ENCODE peak calls at places on chromosomes 11 and 22, in six cellular contexts. One of them, this sample, is unnamed.

GRCh38 chr11:12451179-12451814 is 73.9 kb downstream of the PARVA start:
- DNase-seq in fibroblast of pulmonary artery: no peak
- DNase-seq in upper lobe of right lung: no peak
- DNase-seq in fibroblast of mammary gland: no peak
- DNase-seq in HFF-Myc: no peak
- DNase-seq in fibroblast of lung: no peak
- DNase-seq in this sample: no peak

GRCh38 chr11:7418061-7418460 is 67.2 kb upstream of the OLFML1 start:
- DNase-seq in fibroblast of pulmonary artery: no peak
- DNase-seq in upper lobe of right lung: no peak
- DNase-seq in fibroblast of mammary gland: no peak
- DNase-seq in HFF-Myc: no peak
- DNase-seq in fibroblast of lung: no peak
- DNase-seq in this sample: no peak

GRCh38 chr11:12158926-12159325 is 48.5 kb downstream of the MICAL2 start:
- DNase-seq in fibroblast of pulmonary artery: peak; percentile 58
- DNase-seq in upper lobe of right lung: no peak
- DNase-seq in fibroblast of mammary gland: no peak
- DNase-seq in HFF-Myc: no peak
- DNase-seq in fibroblast of lung: peak; percentile 60
- DNase-seq in this sample: no peak

GRCh38 chr11:79396001-79396400 is 44.8 kb downstream of the TENM4 start:
- DNase-seq in fibroblast of pulmonary artery: no peak
- DNase-seq in upper lobe of right lung: no peak
- DNase-seq in fibroblast of mammary gland: no peak
- DNase-seq in HFF-Myc: no peak
- DNase-seq in fibroblast of lung: no peak
- DNase-seq in this sample: no peak

GRCh38 chr22:32217465-32217864 is 12.6 kb upstream of the RFPL2 start:
- DNase-seq in fibroblast of pulmonary artery: no peak
- DNase-seq in upper lobe of right lung: no peak
- DNase-seq in fibroblast of mammary gland: no peak
- DNase-seq in HFF-Myc: no peak
- DNase-seq in fibroblast of lung: no peak
- DNase-seq in this sample: no peak

GRCh38 chr22:46352691-46353386 is 17.3 kb downstream of the TRMU start:
- DNase-seq in fibroblast of pulmonary artery: peak; percentile 11
- DNase-seq in upper lobe of right lung: peak; percentile 81
- DNase-seq in fibroblast of mammary gland: peak; percentile 40
- DNase-seq in HFF-Myc: peak; percentile 9
- DNase-seq in fibroblast of lung: no peak
- DNase-seq in this sample: no peak

GRCh38 chr11:132307309-132308020 is 937.0 kb downstream of the NTM start:
- DNase-seq in fibroblast of pulmonary artery: no peak
- DNase-seq in upper lobe of right lung: no peak
- DNase-seq in fibroblast of mammary gland: no peak
- DNase-seq in HFF-Myc: no peak
- DNase-seq in fibroblast of lung: no peak
- DNase-seq in this sample: no peak

GRCh38 chr22:32862936-32863661 is 61.6 kb downstream of the TIMP3 start:
- DNase-seq in fibroblast of pulmonary artery: no peak
- DNase-seq in upper lobe of right lung: no peak
- DNase-seq in fibroblast of mammary gland: no peak
- DNase-seq in HFF-Myc: no peak
- DNase-seq in fibroblast of lung: peak; percentile 47
- DNase-seq in this sample: no peak

GRCh38 chr11:23540101-23540561 is 679.9 kb upstream of the CCDC179 start:
- DNase-seq in fibroblast of pulmonary artery: peak; percentile 51
- DNase-seq in upper lobe of right lung: no peak
- DNase-seq in fibroblast of mammary gland: peak; percentile 42
- DNase-seq in HFF-Myc: peak; percentile 29
- DNase-seq in fibroblast of lung: peak; percentile 53
- DNase-seq in this sample: peak; percentile 49

GRCh38 chr11:108589136-108589535 is 4.4 kb downstream of the EXPH5 start:
- DNase-seq in fibroblast of pulmonary artery: no peak
- DNase-seq in upper lobe of right lung: no peak
- DNase-seq in fibroblast of mammary gland: no peak
- DNase-seq in HFF-Myc: no peak
- DNase-seq in fibroblast of lung: no peak
- DNase-seq in this sample: no peak

GRCh38 chr11:96015911-96016565 is 92.1 kb upstream of the MTMR2 start:
- DNase-seq in fibroblast of pulmonary artery: no peak
- DNase-seq in upper lobe of right lung: no peak
- DNase-seq in fibroblast of mammary gland: no peak
- DNase-seq in HFF-Myc: no peak
- DNase-seq in fibroblast of lung: no peak
- DNase-seq in this sample: no peak

GRCh38 chr22:43848366-43849171 is 13.7 kb downstream of the SULT4A1 start:
- DNase-seq in fibroblast of pulmonary artery: peak; percentile 36
- DNase-seq in upper lobe of right lung: peak; percentile 52
- DNase-seq in fibroblast of mammary gland: peak; percentile 22
- DNase-seq in HFF-Myc: no peak
- DNase-seq in fibroblast of lung: peak; percentile 71
- DNase-seq in this sample: no peak

GRCh38 chr11:26319906-26320305 is 12.0 kb upstream of the ANO3 start:
- DNase-seq in fibroblast of pulmonary artery: peak; percentile 17
- DNase-seq in upper lobe of right lung: no peak
- DNase-seq in fibroblast of mammary gland: peak; percentile 29
- DNase-seq in HFF-Myc: no peak
- DNase-seq in fibroblast of lung: peak; percentile 48
- DNase-seq in this sample: no peak

GRCh38 chr11:119481667-119482400 is 58.9 kb upstream of the THY1 start:
- DNase-seq in fibroblast of pulmonary artery: no peak
- DNase-seq in upper lobe of right lung: no peak
- DNase-seq in fibroblast of mammary gland: no peak
- DNase-seq in HFF-Myc: no peak
- DNase-seq in fibroblast of lung: no peak
- DNase-seq in this sample: no peak

GRCh38 chr11:12642040-12642439 is 32.2 kb upstream of the TEAD1 start:
- DNase-seq in fibroblast of pulmonary artery: peak; percentile 50
- DNase-seq in upper lobe of right lung: no peak
- DNase-seq in fibroblast of mammary gland: peak; percentile 57
- DNase-seq in HFF-Myc: no peak
- DNase-seq in fibroblast of lung: peak; percentile 28
- DNase-seq in this sample: no peak

GRCh38 chr11:117058761-117059233 is 39.4 kb downstream of the SIK3 start:
- DNase-seq in fibroblast of pulmonary artery: peak; percentile 82
- DNase-seq in upper lobe of right lung: no peak
- DNase-seq in fibroblast of mammary gland: peak; percentile 86
- DNase-seq in HFF-Myc: peak; percentile 91
- DNase-seq in fibroblast of lung: peak; percentile 82
- DNase-seq in this sample: no peak

GRCh38 chr22:38802671-38803121 is 8.8 kb upstream of the DNAL4 start:
- DNase-seq in fibroblast of pulmonary artery: peak; percentile 95
- DNase-seq in upper lobe of right lung: no peak
- DNase-seq in fibroblast of mammary gland: peak; percentile 94
- DNase-seq in HFF-Myc: peak; percentile 75
- DNase-seq in fibroblast of lung: peak; percentile 96
- DNase-seq in this sample: no peak

GRCh38 chr22:48089601-48090331 is 1327.3 kb downstream of the TBC1D22A start:
- DNase-seq in fibroblast of pulmonary artery: peak; percentile 0
- DNase-seq in upper lobe of right lung: peak; percentile 70
- DNase-seq in fibroblast of mammary gland: peak; percentile 1
- DNase-seq in HFF-Myc: no peak
- DNase-seq in fibroblast of lung: peak; percentile 17
- DNase-seq in this sample: no peak

GRCh38 chr11:64314146-64314804 is 3.1 kb downstream of the TRMT112 start:
- DNase-seq in fibroblast of pulmonary artery: no peak
- DNase-seq in upper lobe of right lung: no peak
- DNase-seq in fibroblast of mammary gland: no peak
- DNase-seq in HFF-Myc: no peak
- DNase-seq in fibroblast of lung: no peak
- DNase-seq in this sample: no peak
- TF ChIP-seq CTCF in fibroblast of pulmonary artery: no peak
- TF ChIP-seq CTCF in upper lobe of right lung: no peak
- TF ChIP-seq CTCF in fibroblast of mammary gland: peak; percentile 28
- TF ChIP-seq CTCF in HFF-Myc: peak; percentile 30
- TF ChIP-seq CTCF in fibroblast of lung: peak; percentile 35
- TF ChIP-seq CTCF in this sample: no peak

DNA sequence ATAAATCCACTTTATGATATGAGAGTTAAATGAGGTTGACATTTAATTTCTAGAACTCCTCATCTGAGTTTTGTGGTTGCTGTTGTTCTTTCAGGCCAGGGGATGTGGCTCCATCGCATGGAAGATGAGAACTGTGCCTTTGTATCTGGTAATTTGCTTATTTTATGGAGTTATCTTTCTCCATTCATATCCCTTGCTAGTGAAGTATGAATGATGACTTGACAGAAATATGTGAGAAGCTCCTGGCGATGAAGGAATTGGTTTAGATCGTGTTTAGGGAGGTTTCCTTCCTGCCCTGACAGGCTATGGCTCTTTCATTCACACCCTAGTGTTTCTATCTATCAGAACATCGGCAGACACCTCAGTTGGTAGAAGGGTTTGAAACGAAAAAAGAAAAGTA is 393.7 kb downstream of the ETS1 start:
- DNase-seq in fibroblast of pulmonary artery: no peak
- DNase-seq in upper lobe of right lung: no peak
- DNase-seq in fibroblast of mammary gland: no peak
- DNase-seq in HFF-Myc: no peak
- DNase-seq in fibroblast of lung: no peak
- DNase-seq in this sample: no peak
- TF ChIP-seq CTCF in fibroblast of pulmonary artery: no peak
- TF ChIP-seq CTCF in upper lobe of right lung: no peak
- TF ChIP-seq CTCF in fibroblast of mammary gland: no peak
- TF ChIP-seq CTCF in HFF-Myc: no peak
- TF ChIP-seq CTCF in fibroblast of lung: no peak
- TF ChIP-seq CTCF in this sample: no peak

DNA sequence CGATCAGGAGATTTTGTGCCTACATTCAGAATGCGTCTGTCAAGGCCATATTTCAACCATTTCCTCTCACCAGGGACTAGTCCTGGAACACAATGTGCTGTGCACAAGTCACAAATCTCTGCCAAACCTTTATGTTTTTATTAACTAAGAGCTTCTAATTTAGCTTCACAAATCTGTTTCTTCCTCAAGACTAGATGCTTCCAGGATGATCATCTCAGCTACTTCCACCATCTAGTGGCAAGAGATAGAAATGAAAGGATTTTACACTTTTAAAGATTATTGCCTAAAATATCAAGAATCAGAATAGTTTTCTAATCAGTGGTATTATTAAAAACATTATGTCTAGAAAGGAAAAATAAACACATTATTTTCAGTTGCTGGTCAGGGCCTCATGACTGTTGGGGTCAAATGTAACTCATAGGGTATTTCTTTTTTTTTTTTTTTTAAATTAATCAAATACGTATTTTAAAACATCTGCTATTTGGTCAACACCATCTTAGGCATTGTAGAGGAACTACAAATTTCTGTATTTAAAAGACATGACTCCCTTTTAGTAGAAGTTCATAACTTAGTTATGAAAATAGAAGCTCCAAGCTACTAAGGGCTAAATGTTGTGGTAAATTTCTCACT is 1102.6 kb downstream of the DLG2 start:
- DNase-seq in fibroblast of pulmonary artery: peak; percentile 61
- DNase-seq in upper lobe of right lung: no peak
- DNase-seq in fibroblast of mammary gland: peak; percentile 65
- DNase-seq in HFF-Myc: no peak
- DNase-seq in fibroblast of lung: peak; percentile 44
- DNase-seq in this sample: peak; percentile 29
- TF ChIP-seq CTCF in fibroblast of pulmonary artery: peak; percentile 67
- TF ChIP-seq CTCF in upper lobe of right lung: peak; percentile 36
- TF ChIP-seq CTCF in fibroblast of mammary gland: peak; percentile 79
- TF ChIP-seq CTCF in HFF-Myc: peak; percentile 13
- TF ChIP-seq CTCF in fibroblast of lung: peak; percentile 43
- TF ChIP-seq CTCF in this sample: no peak

GRCh38 chr22:27800250-27801131 is 1.1 kb downstream of the MN1 start:
- DNase-seq in fibroblast of pulmonary artery: peak; percentile 33
- DNase-seq in upper lobe of right lung: no peak
- DNase-seq in fibroblast of mammary gland: no peak
- DNase-seq in HFF-Myc: no peak
- DNase-seq in fibroblast of lung: no peak
- DNase-seq in this sample: no peak

GRCh38 chr22:27797793-27798525 is 3.6 kb downstream of the MN1 start:
- DNase-seq in fibroblast of pulmonary artery: no peak
- DNase-seq in upper lobe of right lung: no peak
- DNase-seq in fibroblast of mammary gland: no peak
- DNase-seq in HFF-Myc: no peak
- DNase-seq in fibroblast of lung: no peak
- DNase-seq in this sample: no peak

GRCh38 chr22:27799334-27800249 is 2.0 kb downstream of the MN1 start:
- DNase-seq in fibroblast of pulmonary artery: peak; percentile 29
- DNase-seq in upper lobe of right lung: no peak
- DNase-seq in fibroblast of mammary gland: no peak
- DNase-seq in HFF-Myc: no peak
- DNase-seq in fibroblast of lung: no peak
- DNase-seq in this sample: no peak

GRCh38 chr22:27796829-27797792 is 4.4 kb downstream of the MN1 start:
- DNase-seq in fibroblast of pulmonary artery: no peak
- DNase-seq in upper lobe of right lung: no peak
- DNase-seq in fibroblast of mammary gland: no peak
- DNase-seq in HFF-Myc: no peak
- DNase-seq in fibroblast of lung: no peak
- DNase-seq in this sample: no peak

GRCh38 chr22:27798526-27799333 is 2.8 kb downstream of the MN1 start:
- DNase-seq in fibroblast of pulmonary artery: peak; percentile 46
- DNase-seq in upper lobe of right lung: no peak
- DNase-seq in fibroblast of mammary gland: no peak
- DNase-seq in HFF-Myc: no peak
- DNase-seq in fibroblast of lung: no peak
- DNase-seq in this sample: no peak
- TF ChIP-seq CTCF in fibroblast of pulmonary artery: no peak
- TF ChIP-seq CTCF in upper lobe of right lung: no peak
- TF ChIP-seq CTCF in fibroblast of mammary gland: no peak
- TF ChIP-seq CTCF in HFF-Myc: no peak
- TF ChIP-seq CTCF in fibroblast of lung: no peak
- TF ChIP-seq CTCF in this sample: no peak